ENCODE peak calls at places on chromosome 22, in eight cellular contexts. One of them, this sample, is unnamed.

GRCh38 chr22:46415816-46416536 is 80.5 kb downstream of the TRMU start:
- DNase-seq in uterus: no peak
- DNase-seq in stomach: no peak
- DNase-seq in ovary: no peak
- DNase-seq in thyroid gland: no peak
- DNase-seq in esophagus muscularis mucosa: no peak
- DNase-seq in spleen: no peak
- DNase-seq in HCT116: no peak
- DNase-seq in this sample: no peak

GRCh38 chr22:40396882-40397281 is 26.5 kb downstream of the SGSM3 start:
- DNase-seq in ovary: no peak
- DNase-seq in uterus: no peak
- DNase-seq in thyroid gland: peak
- DNase-seq in esophagus muscularis mucosa: no peak
- DNase-seq in spleen: no peak
- DNase-seq in stomach: peak
- DNase-seq in HCT116: no peak
- DNase-seq in this sample: no peak

GRCh38 chr22:43131773-43132501 is 11.3 kb downstream of the MCAT start:
- DNase-seq in esophagus muscularis mucosa: no peak
- DNase-seq in spleen: no peak
- DNase-seq in thyroid gland: no peak
- DNase-seq in ovary: no peak
- DNase-seq in stomach: no peak
- DNase-seq in uterus: no peak
- DNase-seq in HCT116: no peak
- DNase-seq in this sample: no peak

GRCh38 chr22:16975155-16975885 is 32.7 kb downstream of the GAB4 start:
- DNase-seq in thyroid gland: no peak
- DNase-seq in ovary: no peak
- DNase-seq in esophagus muscularis mucosa: peak
- DNase-seq in stomach: no peak
- DNase-seq in HCT116: no peak
- DNase-seq in spleen: no peak
- DNase-seq in uterus: no peak
- DNase-seq in this sample: no peak

GRCh38 chr22:39275814-39276443 is 31.1 kb upstream of the PDGFB start:
- DNase-seq in ovary: no peak
- DNase-seq in stomach: no peak
- DNase-seq in esophagus muscularis mucosa: no peak
- DNase-seq in uterus: no peak
- DNase-seq in spleen: no peak
- DNase-seq in thyroid gland: no peak
- DNase-seq in HCT116: no peak
- DNase-seq in this sample: no peak

GRCh38 chr22:49677495-49677889 is 150.2 kb downstream of the BRD1 start:
- DNase-seq in thyroid gland: no peak
- DNase-seq in spleen: peak
- DNase-seq in esophagus muscularis mucosa: no peak
- DNase-seq in ovary: no peak
- DNase-seq in uterus: no peak
- DNase-seq in HCT116: no peak
- DNase-seq in stomach: no peak
- DNase-seq in this sample: no peak

GRCh38 chr22:42300286-42301071 is 30.0 kb upstream of the TCF20 start:
- DNase-seq in stomach: peak
- DNase-seq in HCT116: no peak
- DNase-seq in spleen: no peak
- DNase-seq in thyroid gland: no peak
- DNase-seq in ovary: no peak
- DNase-seq in uterus: no peak
- DNase-seq in esophagus muscularis mucosa: no peak
- DNase-seq in this sample: no peak

GRCh38 chr22:31075961-31076360 is 5.2 kb upstream of the SMTN start:
- DNase-seq in spleen: peak
- DNase-seq in thyroid gland: peak
- DNase-seq in HCT116: no peak
- DNase-seq in ovary: peak
- DNase-seq in uterus: peak
- DNase-seq in esophagus muscularis mucosa: no peak
- DNase-seq in stomach: peak
- DNase-seq in this sample: peak

GRCh38 chr22:27408068-27408467 is 393.5 kb downstream of the MN1 start:
- DNase-seq in thyroid gland: no peak
- DNase-seq in spleen: no peak
- DNase-seq in ovary: no peak
- DNase-seq in esophagus muscularis mucosa: no peak
- DNase-seq in HCT116: no peak
- DNase-seq in stomach: no peak
- DNase-seq in uterus: no peak
- DNase-seq in this sample: no peak

GRCh38 chr22:27406389-27406861 is 395.1 kb downstream of the MN1 start:
- DNase-seq in spleen: no peak
- DNase-seq in uterus: no peak
- DNase-seq in stomach: no peak
- DNase-seq in esophagus muscularis mucosa: no peak
- DNase-seq in ovary: no peak
- DNase-seq in thyroid gland: no peak
- DNase-seq in HCT116: no peak
- DNase-seq in this sample: no peak

GRCh38 chr22:27409299-27409698 is 392.3 kb downstream of the MN1 start:
- DNase-seq in spleen: no peak
- DNase-seq in uterus: no peak
- DNase-seq in ovary: no peak
- DNase-seq in stomach: no peak
- DNase-seq in esophagus muscularis mucosa: no peak
- DNase-seq in HCT116: no peak
- DNase-seq in thyroid gland: no peak
- DNase-seq in this sample: no peak

GRCh38 chr22:27407369-27407985 is 394.1 kb downstream of the MN1 start:
- DNase-seq in thyroid gland: no peak
- DNase-seq in esophagus muscularis mucosa: no peak
- DNase-seq in uterus: no peak
- DNase-seq in ovary: no peak
- DNase-seq in HCT116: no peak
- DNase-seq in spleen: no peak
- DNase-seq in stomach: no peak
- DNase-seq in this sample: no peak

DNA sequence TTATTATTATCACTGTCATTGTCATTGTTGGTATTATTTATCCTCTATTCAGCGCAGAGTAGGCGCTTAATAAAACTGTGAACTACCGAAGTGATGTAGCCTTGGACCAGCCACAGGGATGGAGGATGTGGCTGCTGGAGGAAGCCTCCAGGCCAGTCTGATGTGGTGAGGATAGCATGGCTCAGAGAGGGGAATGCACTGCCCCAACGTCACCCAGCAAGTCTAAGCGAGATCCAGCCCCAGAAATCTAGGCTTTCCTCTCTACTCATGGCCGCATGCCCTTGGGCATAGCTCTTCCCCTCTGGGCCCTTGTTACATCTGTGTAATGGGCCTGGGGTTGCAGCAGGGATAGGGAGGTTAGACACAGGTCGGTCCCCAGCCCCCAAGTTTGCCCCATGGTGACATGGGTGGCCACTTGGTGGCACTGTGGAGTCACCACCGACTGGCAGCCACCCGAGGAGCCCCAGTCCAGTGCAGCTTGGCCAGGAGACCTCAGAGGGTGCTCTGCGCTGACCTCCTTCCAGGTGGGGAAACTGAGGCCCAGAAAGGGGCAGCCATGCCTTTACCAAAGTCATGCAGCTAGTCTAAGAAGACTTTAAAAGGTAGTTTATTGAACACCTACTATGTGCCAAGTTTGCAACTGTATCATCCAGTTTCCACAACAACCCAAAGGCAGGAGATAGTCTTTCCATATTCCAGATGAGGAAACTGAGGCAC is 395.7 kb downstream of the MN1 start:
- DNase-seq in uterus: peak
- DNase-seq in ovary: no peak
- DNase-seq in stomach: peak
- DNase-seq in thyroid gland: peak
- DNase-seq in spleen: no peak
- DNase-seq in HCT116: peak
- DNase-seq in esophagus muscularis mucosa: no peak
- DNase-seq in this sample: peak
- TF ChIP-seq POLR2A in uterus: no peak
- TF ChIP-seq POLR2A in ovary: no peak
- TF ChIP-seq POLR2A in stomach: no peak
- TF ChIP-seq POLR2A in thyroid gland: no peak
- TF ChIP-seq POLR2A in spleen: no peak
- TF ChIP-seq POLR2A in HCT116: no peak
- TF ChIP-seq POLR2A in esophagus muscularis mucosa: no peak
- TF ChIP-seq POLR2A in this sample: no peak

GRCh38 chr22:28884754-28885375 is 1.5 kb downstream of the ZNRF3 start:
- DNase-seq in esophagus muscularis mucosa: no peak
- DNase-seq in spleen: peak
- DNase-seq in uterus: no peak
- DNase-seq in thyroid gland: no peak
- DNase-seq in HCT116: no peak
- DNase-seq in stomach: no peak
- DNase-seq in ovary: no peak
- DNase-seq in this sample: no peak

GRCh38 chr22:28883917-28884753 is 763 bp downstream of the ZNRF3 start:
- DNase-seq in esophagus muscularis mucosa: no peak
- DNase-seq in ovary: peak
- DNase-seq in thyroid gland: peak
- DNase-seq in uterus: peak
- DNase-seq in HCT116: peak
- DNase-seq in spleen: peak
- DNase-seq in stomach: peak
- DNase-seq in this sample: peak

GRCh38 chr22:28883657-28883916 is 215 bp downstream of the ZNRF3 start:
- DNase-seq in spleen: no peak
- DNase-seq in esophagus muscularis mucosa: no peak
- DNase-seq in thyroid gland: no peak
- DNase-seq in HCT116: no peak
- DNase-seq in ovary: no peak
- DNase-seq in uterus: no peak
- DNase-seq in stomach: no peak
- DNase-seq in this sample: no peak

GRCh38 chr22:28882545-28882877 is 861 bp upstream of the ZNRF3 start:
- DNase-seq in HCT116: peak
- DNase-seq in stomach: no peak
- DNase-seq in ovary: no peak
- DNase-seq in uterus: no peak
- DNase-seq in thyroid gland: no peak
- DNase-seq in spleen: no peak
- DNase-seq in esophagus muscularis mucosa: no peak
- DNase-seq in this sample: no peak

DNA sequence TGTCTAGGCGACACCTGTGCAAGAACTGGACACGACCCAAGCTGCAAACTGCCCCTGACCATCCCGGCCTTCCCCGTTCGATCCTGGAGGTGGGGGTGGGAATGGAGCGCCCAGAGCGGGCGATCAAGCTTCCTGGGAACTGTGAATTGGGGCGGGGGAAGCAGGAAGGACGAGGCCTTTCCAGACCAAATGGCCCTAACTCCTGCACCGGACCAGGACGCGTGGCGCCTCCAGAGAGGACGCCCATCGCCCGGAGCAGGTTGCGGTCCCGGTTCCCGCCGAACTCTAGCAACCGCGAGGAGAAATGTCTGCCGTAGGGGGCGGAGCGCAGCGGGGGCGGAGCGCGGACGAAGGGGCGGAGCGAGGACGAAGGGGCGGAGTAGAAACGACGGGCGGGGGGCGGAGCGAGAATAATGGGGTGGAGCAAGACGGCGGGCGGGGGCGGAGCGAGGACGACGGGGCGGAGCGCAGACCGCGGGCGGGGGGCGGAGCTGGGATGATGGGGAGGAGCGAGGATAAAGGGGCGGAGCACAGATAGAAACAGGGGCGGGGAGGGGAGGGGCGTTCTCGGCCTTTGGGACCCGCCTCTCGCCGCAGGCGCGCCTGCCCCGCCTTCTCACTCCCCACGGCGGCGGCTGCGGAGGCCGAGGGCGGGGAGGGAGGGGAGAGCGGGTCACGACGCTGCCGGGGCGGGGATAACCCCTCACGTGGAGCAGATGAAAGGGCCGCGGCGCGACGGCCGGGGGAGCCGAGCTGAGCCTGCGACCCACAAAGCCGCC is at the start of gene ZNRF3:
- DNase-seq in HCT116: peak
- DNase-seq in ovary: peak
- DNase-seq in thyroid gland: peak
- DNase-seq in stomach: peak
- DNase-seq in esophagus muscularis mucosa: peak
- DNase-seq in uterus: peak
- DNase-seq in spleen: peak
- DNase-seq in this sample: peak
- TF ChIP-seq POLR2A in HCT116: peak
- TF ChIP-seq POLR2A in ovary: peak
- TF ChIP-seq POLR2A in thyroid gland: peak
- TF ChIP-seq POLR2A in stomach: no peak
- TF ChIP-seq POLR2A in esophagus muscularis mucosa: no peak
- TF ChIP-seq POLR2A in uterus: peak
- TF ChIP-seq POLR2A in spleen: no peak
- TF ChIP-seq POLR2A in this sample: peak

DNA sequence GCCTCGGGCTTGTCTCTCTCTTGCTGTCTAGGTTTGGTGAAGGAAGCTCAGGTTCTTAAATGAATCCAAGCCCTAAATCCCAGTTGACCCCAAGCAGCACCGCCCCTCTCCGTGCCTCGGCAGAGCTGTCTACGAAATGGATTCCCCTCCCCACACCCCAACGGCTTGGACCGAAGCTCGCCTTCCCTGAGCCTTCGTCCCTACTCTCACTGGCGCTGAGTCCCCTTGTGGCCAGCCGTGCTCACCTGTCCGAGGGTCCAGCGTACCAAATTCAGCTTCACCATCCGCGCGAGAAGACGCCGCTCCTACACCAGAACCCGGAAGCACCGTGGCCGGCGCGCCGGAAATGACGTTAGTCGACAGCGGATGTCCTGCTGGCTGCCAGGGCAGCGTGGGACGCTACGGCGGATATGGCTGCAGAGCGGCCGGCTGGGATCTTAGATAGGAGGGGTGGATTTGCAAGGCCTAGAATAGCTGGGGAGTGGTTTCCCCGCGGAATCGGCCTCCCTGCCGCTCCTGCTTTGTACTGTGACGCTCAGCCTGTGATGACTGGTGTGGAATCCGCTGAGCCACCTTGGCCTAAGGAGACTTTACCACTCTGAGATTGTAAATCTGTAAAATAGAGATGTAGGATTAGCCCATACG is at the start of gene TFIP11:
- DNase-seq in stomach: peak
- DNase-seq in spleen: peak
- DNase-seq in ovary: peak
- DNase-seq in HCT116: peak
- DNase-seq in esophagus muscularis mucosa: peak
- DNase-seq in thyroid gland: peak
- DNase-seq in uterus: peak
- DNase-seq in this sample: peak
- TF ChIP-seq POLR2A in stomach: peak
- TF ChIP-seq POLR2A in spleen: no peak
- TF ChIP-seq POLR2A in ovary: peak
- TF ChIP-seq POLR2A in HCT116: peak
- TF ChIP-seq POLR2A in esophagus muscularis mucosa: no peak
- TF ChIP-seq POLR2A in thyroid gland: peak
- TF ChIP-seq POLR2A in uterus: peak
- TF ChIP-seq POLR2A in this sample: peak

GRCh38 chr22:35114296-35114980 is 48.5 kb downstream of the ISX start:
- DNase-seq in ovary: no peak
- DNase-seq in thyroid gland: no peak
- DNase-seq in spleen: no peak
- DNase-seq in stomach: no peak
- DNase-seq in HCT116: no peak
- DNase-seq in uterus: no peak
- DNase-seq in esophagus muscularis mucosa: no peak
- DNase-seq in this sample: no peak

GRCh38 chr22:35119494-35119893 is 53.5 kb downstream of the ISX start:
- DNase-seq in esophagus muscularis mucosa: no peak
- DNase-seq in stomach: no peak
- DNase-seq in HCT116: no peak
- DNase-seq in spleen: no peak
- DNase-seq in thyroid gland: no peak
- DNase-seq in ovary: no peak
- DNase-seq in uterus: no peak
- DNase-seq in this sample: no peak

GRCh38 chr22:35115515-35115914 is 49.6 kb downstream of the ISX start:
- DNase-seq in ovary: no peak
- DNase-seq in spleen: no peak
- DNase-seq in esophagus muscularis mucosa: no peak
- DNase-seq in stomach: no peak
- DNase-seq in thyroid gland: no peak
- DNase-seq in uterus: no peak
- DNase-seq in HCT116: no peak
- DNase-seq in this sample: no peak

GRCh38 chr22:35116269-35116668 is 50.3 kb downstream of the ISX start:
- DNase-seq in thyroid gland: no peak
- DNase-seq in uterus: no peak
- DNase-seq in HCT116: no peak
- DNase-seq in esophagus muscularis mucosa: no peak
- DNase-seq in spleen: no peak
- DNase-seq in stomach: no peak
- DNase-seq in ovary: no peak
- DNase-seq in this sample: no peak

GRCh38 chr22:35116817-35117216 is 50.9 kb downstream of the ISX start:
- DNase-seq in HCT116: no peak
- DNase-seq in ovary: no peak
- DNase-seq in uterus: no peak
- DNase-seq in stomach: no peak
- DNase-seq in thyroid gland: no peak
- DNase-seq in esophagus muscularis mucosa: no peak
- DNase-seq in spleen: no peak
- DNase-seq in this sample: no peak
- TF ChIP-seq POLR2A in HCT116: no peak
- TF ChIP-seq POLR2A in ovary: no peak
- TF ChIP-seq POLR2A in uterus: no peak
- TF ChIP-seq POLR2A in stomach: no peak
- TF ChIP-seq POLR2A in thyroid gland: no peak
- TF ChIP-seq POLR2A in esophagus muscularis mucosa: no peak
- TF ChIP-seq POLR2A in spleen: no peak
- TF ChIP-seq POLR2A in this sample: no peak

This sample was measured in gastrocnemius medialis.